ENCODE peak calls at places on chromosome 22, in nine cellular contexts. E is AG09309, H is B cell, A is SW480, B is PC-9, Q is mucosa of descending colon, S is heart left ventricle, L is NCI-H2081, R is hypothalamus. T is an unnamed sample.

GRCh38 chr22:41619979-41620645 is 731 bp downstream of the DESI1 start:
- DNase-seq in E (no peak), H (peak; percentile 47), A (peak; percentile 52), B (peak; percentile 46), Q (peak; percentile 66), S (peak; percentile 66), L (peak; percentile 49), R (peak; percentile 26), T (peak; percentile 9)

GRCh38 chr22:19959587-19960490 is 18.2 kb upstream of the TXNRD2 start:
- DNase-seq in E (no peak), H (peak; percentile 6), A (no peak), B (no peak), Q (peak; percentile 41), S (peak; percentile 55), L (no peak), R (no peak), T (no peak)

GRCh38 chr22:22073769-22074561 is 91.4 kb upstream of the TOP3B start:
- DNase-seq in E (no peak), H (no peak), A (no peak), B (no peak), Q (no peak), S (no peak), L (no peak), R (no peak), T (no peak)

GRCh38 chr22:49437956-49438355 is 389.7 kb downstream of the BRD1 start:
- DNase-seq in E (no peak), H (no peak), A (no peak), B (no peak), Q (no peak), S (no peak), L (no peak), R (no peak), T (no peak)

GRCh38 chr22:39913886-39914285 is 13.0 kb downstream of the GRAP2 start:
- DNase-seq in E (no peak), H (no peak), A (no peak), B (no peak), Q (no peak), S (no peak), L (no peak), R (no peak), T (no peak)

GRCh38 chr22:28819253-28820096 is 19.1 kb upstream of the XBP1 start:
- DNase-seq in E (no peak), H (no peak), A (no peak), B (peak; percentile 26), Q (peak; percentile 65), S (no peak), L (no peak), R (no peak), T (no peak)

GRCh38 chr22:37566329-37566837 is 6.1 kb downstream of the CDC42EP1 start:
- DNase-seq in E (no peak), H (peak; percentile 78), A (no peak), B (no peak), Q (peak; percentile 58), S (no peak), L (no peak), R (peak; percentile 35), T (no peak)

GRCh38 chr22:38824587-38824986 is 19.2 kb downstream of the NPTXR start:
- DNase-seq in E (no peak), H (no peak), A (peak; percentile 42), B (peak; percentile 62), Q (peak; percentile 44), S (no peak), L (no peak), R (peak; percentile 65), T (no peak)

GRCh38 chr22:25420925-25421904 is 143.3 kb upstream of the GRK3 start:
- DNase-seq in E (no peak), H (peak; percentile 68), A (peak; percentile 30), B (no peak), Q (peak; percentile 66), S (peak; percentile 70), L (peak; percentile 36), R (no peak), T (no peak)

GRCh38 chr22:19867617-19868016 is 12.9 kb upstream of the GNB1L start:
- DNase-seq in E (no peak), H (no peak), A (no peak), B (no peak), Q (no peak), S (no peak), L (no peak), R (no peak), T (peak; percentile 3)

GRCh38 chr22:26197427-26197826 is 28.2 kb downstream of the SEZ6L start:
- DNase-seq in E (no peak), H (no peak), A (no peak), B (no peak), Q (no peak), S (no peak), L (no peak), R (no peak), T (no peak)

T was measured in tibial nerve.